ENCODE peak calls at places on chromosome 20, in seven cellular contexts. S, B, Z, Y, A, H and W are unnamed samples.

GRCh38 chr20:3092611-3093379 is 8.3 kb upstream of the AVP start:
- DNase-seq in S (no peak), B (no peak), Z (no peak), Y (no peak), A (no peak), H (peak; percentile 66), W (no peak)

GRCh38 chr20:37519508-37520416 is 1.3 kb upstream of the NNAT start:
- DNase-seq in S (no peak), B (no peak), Z (no peak), Y (peak; percentile 77), A (no peak), H (no peak), W (no peak)

GRCh38 chr20:31780839-31781238 is 38.3 kb upstream of the MYLK2 start:
- DNase-seq in S (no peak), B (no peak), Z (no peak), Y (no peak), A (no peak), H (no peak), W (no peak)

GRCh38 chr20:20276806-20277530 is 90.9 kb upstream of the INSM1 start:
- DNase-seq in S (no peak), B (no peak), Z (no peak), Y (no peak), A (no peak), H (no peak), W (no peak)

GRCh38 chr20:63371346-63371865 is 10.3 kb upstream of the CHRNA4 start:
- DNase-seq in S (no peak), B (no peak), Z (no peak), Y (no peak), A (no peak), H (no peak), W (no peak)

GRCh38 chr20:15111654-15112053 is 774.2 kb upstream of the FLRT3 start:
- DNase-seq in S (no peak), B (no peak), Z (no peak), Y (no peak), A (no peak), H (no peak), W (no peak)

GRCh38 chr20:31675828-31676533 is 38.3 kb downstream of the COX4I2 start:
- DNase-seq in S (peak; percentile 30), B (peak; percentile 71), Z (no peak), Y (no peak), A (peak; percentile 38), H (no peak), W (no peak)

GRCh38 chr20:6831461-6831860 is 64.0 kb downstream of the BMP2 start:
- DNase-seq in S (no peak), B (no peak), Z (no peak), Y (no peak), A (no peak), H (no peak), W (no peak)

GRCh38 chr20:61970357-61970756 is 95.3 kb downstream of the TAF4 start:
- DNase-seq in S (no peak), B (no peak), Z (no peak), Y (no peak), A (no peak), H (no peak), W (no peak)

GRCh38 chr20:50982372-50982771 is 23.8 kb downstream of the MOCS3 start:
- DNase-seq in S (no peak), B (peak; percentile 51), Z (peak; percentile 64), Y (peak; percentile 66), A (no peak), H (peak; percentile 89), W (peak; percentile 44)

GRCh38 chr20:54340206-54340605 is 132.3 kb downstream of the PFDN4 start:
- DNase-seq in S (no peak), B (no peak), Z (no peak), Y (no peak), A (no peak), H (no peak), W (no peak)

GRCh38 chr20:63408684-63409046 is 47.5 kb upstream of the CHRNA4 start:
- DNase-seq in S (no peak), B (no peak), Z (no peak), Y (no peak), A (no peak), H (no peak), W (no peak)

GRCh38 chr20:19375301-19375885 is 163.0 kb downstream of the SLC24A3 start:
- DNase-seq in S (no peak), B (no peak), Z (no peak), Y (no peak), A (no peak), H (no peak), W (no peak)